ENCODE peak calls at places on chromosomes 1 and 21, in eight cellular contexts. D is activated CD4-positive, CD25-positive, alpha-beta regulatory T cell treated with anti-CD3 and anti-CD28 coated beads, Interleukin-2, amount 50 U/mL, for 72 hours; F is CD8-positive, alpha-beta memory T cell; T is A172; X is pancreas; M is T1000; E is stimulated activated CD8-positive, alpha-beta memory T cell treated with anti-CD3 and anti-CD28 coated beads, Interleukin-12 subunit alpha, Interleukin-12 subunit beta, amount 100 ng/mL, for 1 hour; A is activated CD8-positive, alpha-beta memory T cell treated with anti-CD3 and anti-CD28 coated beads for 4 hours. U is an unnamed sample.

GRCh38 chr1:56958526-56958925 is 7.3 kb downstream of the C8B start:
- DNase-seq in D (no peak), F (no peak), T (no peak), X (no peak), M (peak; percentile 42), E (no peak), A (no peak), U (no peak)

GRCh38 chr1:203127672-203128611 is at the start of gene ADORA1:
- DNase-seq in D (no peak), F (no peak), T (peak; percentile 70), X (peak; percentile 79), M (no peak), E (no peak), A (no peak), U (no peak)

GRCh38 chr1:169452921-169453320 is 25.6 kb upstream of the CCDC181 start:
- DNase-seq in D (no peak), F (no peak), T (no peak), X (no peak), M (no peak), E (no peak), A (no peak), U (no peak)

GRCh38 chr1:28437260-28437923 is 67.9 kb downstream of the PHACTR4 start:
- DNase-seq in D (no peak), F (no peak), T (peak; percentile 70), X (no peak), M (peak; percentile 51), E (no peak), A (no peak), U (no peak)

GRCh38 chr21:39096754-39097153 is 86.5 kb downstream of the PSMG1 start:
- DNase-seq in D (no peak), F (no peak), T (no peak), X (no peak), M (no peak), E (no peak), A (no peak), U (peak; percentile 15)

GRCh38 chr1:17957588-17958267 is 149.9 kb upstream of the IGSF21 start:
- DNase-seq in D (no peak), F (no peak), T (no peak), X (no peak), M (no peak), E (no peak), A (no peak), U (no peak)

GRCh38 chr21:39182484-39183271 is 573 bp downstream of the PSMG1 start:
- DNase-seq in D (no peak), F (no peak), T (peak; percentile 27), X (no peak), M (no peak), E (no peak), A (no peak), U (no peak)

GRCh38 chr1:239587066-239587465 is 200.7 kb downstream of the CHRM3 start:
- DNase-seq in D (no peak), F (no peak), T (no peak), X (no peak), M (no peak), E (peak; percentile 1), A (no peak), U (no peak)

GRCh38 chr1:188706742-188707141 is 1770.9 kb downstream of the BRINP3 start:
- DNase-seq in D (no peak), F (no peak), T (peak; percentile 97), X (no peak), M (peak; percentile 41), E (no peak), A (no peak), U (no peak)

GRCh38 chr21:42214921-42215320 is 4.0 kb upstream of the ABCG1 start:
- DNase-seq in D (no peak), F (no peak), T (no peak), X (no peak), M (no peak), E (no peak), A (no peak), U (no peak)

GRCh38 chr21:45923146-45923545 is 58.4 kb upstream of the COL6A1 start:
- DNase-seq in D (peak; percentile 51), F (peak; percentile 12), T (peak; percentile 46), X (peak; percentile 65), M (peak; percentile 40), E (peak; percentile 32), A (peak; percentile 35), U (peak; percentile 42)

GRCh38 chr1:14553711-14554110 is 44.8 kb upstream of the KAZN start:
- DNase-seq in D (no peak), F (no peak), T (no peak), X (no peak), M (no peak), E (no peak), A (no peak), U (no peak)

GRCh38 chr1:201085902-201086735 is 26.1 kb downstream of the CACNA1S start:
- DNase-seq in D (peak; percentile 38), F (no peak), T (peak; percentile 68), X (peak; percentile 77), M (no peak), E (peak; percentile 7), A (no peak), U (no peak)

GRCh38 chr1:26542781-26543443 is 13.4 kb downstream of the RPS6KA1 start:
- DNase-seq in D (no peak), F (no peak), T (no peak), X (no peak), M (no peak), E (no peak), A (no peak), U (no peak)

GRCh38 chr1:179743679-179744400 is 749 bp downstream of the FAM163A start:
- DNase-seq in D (no peak), F (no peak), T (no peak), X (no peak), M (no peak), E (no peak), A (no peak), U (no peak)

GRCh38 chr21:44711327-44712202 is at the start of gene TSPEAR:
- DNase-seq in D (peak; percentile 30), F (no peak), T (no peak), X (no peak), M (no peak), E (no peak), A (no peak), U (no peak)

GRCh38 chr1:9128161-9128519 is 762 bp downstream of the GPR157 start:
- DNase-seq in D (no peak), F (no peak), T (no peak), X (no peak), M (no peak), E (no peak), A (no peak), U (no peak)

GRCh38 chr1:222627232-222627631 is 9.3 kb downstream of the MIA3 start:
- DNase-seq in D (no peak), F (no peak), T (no peak), X (no peak), M (no peak), E (no peak), A (no peak), U (no peak)